ENCODE peak calls at places on chromosomes 7 and 10, in seven cellular contexts. One of them, this sample, is unnamed.

GRCh38 chr7:77887567-77887966 is 89.0 kb downstream of the PHTF2 start:
- DNase-seq in right lobe of liver: no peak
- DNase-seq in left ventricle myocardium inferior: no peak
- DNase-seq in body of pancreas: no peak
- DNase-seq in CD8-positive, alpha-beta T cell: no peak
- DNase-seq in AG04450: no peak
- DNase-seq in GM23248: peak; percentile 94
- DNase-seq in this sample: no peak

GRCh38 chr10:93813507-93814465 is 56.0 kb downstream of the LGI1 start:
- DNase-seq in right lobe of liver: peak; percentile 67
- DNase-seq in left ventricle myocardium inferior: peak; percentile 41
- DNase-seq in body of pancreas: peak; percentile 73
- DNase-seq in CD8-positive, alpha-beta T cell: no peak
- DNase-seq in AG04450: no peak
- DNase-seq in GM23248: peak; percentile 68
- DNase-seq in this sample: no peak

GRCh38 chr10:95601116-95601719 is 40.0 kb upstream of the SORBS1 start:
- DNase-seq in right lobe of liver: peak; percentile 66
- DNase-seq in left ventricle myocardium inferior: peak; percentile 71
- DNase-seq in body of pancreas: peak; percentile 89
- DNase-seq in CD8-positive, alpha-beta T cell: peak; percentile 22
- DNase-seq in AG04450: peak; percentile 70
- DNase-seq in GM23248: peak; percentile 91
- DNase-seq in this sample: peak; percentile 93

GRCh38 chr7:40133561-40134427 is 628 bp downstream of the MPLKIP start:
- DNase-seq in right lobe of liver: no peak
- DNase-seq in left ventricle myocardium inferior: no peak
- DNase-seq in body of pancreas: peak; percentile 11
- DNase-seq in CD8-positive, alpha-beta T cell: no peak
- DNase-seq in AG04450: no peak
- DNase-seq in GM23248: peak; percentile 57
- DNase-seq in this sample: no peak

GRCh38 chr10:3265081-3265480 is 92.5 kb upstream of the PITRM1 start:
- DNase-seq in right lobe of liver: no peak
- DNase-seq in left ventricle myocardium inferior: no peak
- DNase-seq in body of pancreas: no peak
- DNase-seq in CD8-positive, alpha-beta T cell: no peak
- DNase-seq in AG04450: no peak
- DNase-seq in GM23248: no peak
- DNase-seq in this sample: no peak

GRCh38 chr7:8325067-8325466 is 63.1 kb upstream of the ICA1 start:
- DNase-seq in right lobe of liver: no peak
- DNase-seq in left ventricle myocardium inferior: no peak
- DNase-seq in body of pancreas: no peak
- DNase-seq in CD8-positive, alpha-beta T cell: no peak
- DNase-seq in AG04450: no peak
- DNase-seq in GM23248: no peak
- DNase-seq in this sample: no peak

GRCh38 chr7:131312838-131313237 is 14.8 kb upstream of the MKLN1 start:
- DNase-seq in right lobe of liver: no peak
- DNase-seq in left ventricle myocardium inferior: no peak
- DNase-seq in body of pancreas: no peak
- DNase-seq in CD8-positive, alpha-beta T cell: no peak
- DNase-seq in AG04450: no peak
- DNase-seq in GM23248: no peak
- DNase-seq in this sample: no peak

GRCh38 chr7:82677493-82677892 is 233.9 kb upstream of the CACNA2D1 start:
- DNase-seq in right lobe of liver: no peak
- DNase-seq in left ventricle myocardium inferior: no peak
- DNase-seq in body of pancreas: no peak
- DNase-seq in CD8-positive, alpha-beta T cell: peak; percentile 70
- DNase-seq in AG04450: no peak
- DNase-seq in GM23248: peak; percentile 36
- DNase-seq in this sample: no peak

GRCh38 chr7:30472771-30473392 is 5.7 kb downstream of the NOD1 start:
- DNase-seq in right lobe of liver: no peak
- DNase-seq in left ventricle myocardium inferior: no peak
- DNase-seq in body of pancreas: no peak
- DNase-seq in CD8-positive, alpha-beta T cell: no peak
- DNase-seq in AG04450: no peak
- DNase-seq in GM23248: peak; percentile 88
- DNase-seq in this sample: no peak

GRCh38 chr10:124325998-124326636 is 92.6 kb downstream of the OAT start:
- DNase-seq in right lobe of liver: no peak
- DNase-seq in left ventricle myocardium inferior: no peak
- DNase-seq in body of pancreas: no peak
- DNase-seq in CD8-positive, alpha-beta T cell: no peak
- DNase-seq in AG04450: no peak
- DNase-seq in GM23248: no peak
- DNase-seq in this sample: no peak

GRCh38 chr7:27139335-27140107 is 4.0 kb downstream of the HOXA5 start:
- DNase-seq in right lobe of liver: no peak
- DNase-seq in left ventricle myocardium inferior: no peak
- DNase-seq in body of pancreas: no peak
- DNase-seq in CD8-positive, alpha-beta T cell: no peak
- DNase-seq in AG04450: no peak
- DNase-seq in GM23248: no peak
- DNase-seq in this sample: no peak

GRCh38 chr7:150939052-150939810 is 38.9 kb downstream of the KCNH2 start:
- DNase-seq in right lobe of liver: no peak
- DNase-seq in left ventricle myocardium inferior: no peak
- DNase-seq in body of pancreas: no peak
- DNase-seq in CD8-positive, alpha-beta T cell: no peak
- DNase-seq in AG04450: no peak
- DNase-seq in GM23248: no peak
- DNase-seq in this sample: no peak

GRCh38 chr7:93566876-93567275 is 7.6 kb downstream of the CALCR start:
- DNase-seq in right lobe of liver: no peak
- DNase-seq in left ventricle myocardium inferior: no peak
- DNase-seq in body of pancreas: no peak
- DNase-seq in CD8-positive, alpha-beta T cell: no peak
- DNase-seq in AG04450: no peak
- DNase-seq in GM23248: peak; percentile 48
- DNase-seq in this sample: no peak

GRCh38 chr7:106068538-106068961 is 43.6 kb downstream of the SYPL1 start:
- DNase-seq in right lobe of liver: no peak
- DNase-seq in left ventricle myocardium inferior: no peak
- DNase-seq in body of pancreas: no peak
- DNase-seq in CD8-positive, alpha-beta T cell: no peak
- DNase-seq in AG04450: no peak
- DNase-seq in GM23248: peak; percentile 67
- DNase-seq in this sample: no peak

GRCh38 chr10:94129393-94130130 is 135.8 kb downstream of the PLCE1 start:
- DNase-seq in right lobe of liver: no peak
- DNase-seq in left ventricle myocardium inferior: no peak
- DNase-seq in body of pancreas: no peak
- DNase-seq in CD8-positive, alpha-beta T cell: no peak
- DNase-seq in AG04450: peak; percentile 45
- DNase-seq in GM23248: peak; percentile 91
- DNase-seq in this sample: no peak

GRCh38 chr7:30240401-30240800 is 44.0 kb upstream of the ZNRF2 start:
- DNase-seq in right lobe of liver: no peak
- DNase-seq in left ventricle myocardium inferior: no peak
- DNase-seq in body of pancreas: no peak
- DNase-seq in CD8-positive, alpha-beta T cell: no peak
- DNase-seq in AG04450: no peak
- DNase-seq in GM23248: no peak
- DNase-seq in this sample: no peak

GRCh38 chr10:26274391-26274790 is 57.8 kb downstream of the GAD2 start:
- DNase-seq in right lobe of liver: no peak
- DNase-seq in left ventricle myocardium inferior: peak; percentile 31
- DNase-seq in body of pancreas: peak; percentile 36
- DNase-seq in CD8-positive, alpha-beta T cell: no peak
- DNase-seq in AG04450: no peak
- DNase-seq in GM23248: no peak
- DNase-seq in this sample: no peak

GRCh38 chr10:7075110-7075509 is 335.7 kb downstream of the SFMBT2 start:
- DNase-seq in right lobe of liver: no peak
- DNase-seq in left ventricle myocardium inferior: no peak
- DNase-seq in body of pancreas: no peak
- DNase-seq in CD8-positive, alpha-beta T cell: no peak
- DNase-seq in AG04450: no peak
- DNase-seq in GM23248: no peak
- DNase-seq in this sample: no peak

GRCh38 chr10:71705582-71705981 is 14.0 kb downstream of the C10orf105 start:
- DNase-seq in right lobe of liver: no peak
- DNase-seq in left ventricle myocardium inferior: no peak
- DNase-seq in body of pancreas: no peak
- DNase-seq in CD8-positive, alpha-beta T cell: no peak
- DNase-seq in AG04450: no peak
- DNase-seq in GM23248: peak; percentile 8
- DNase-seq in this sample: no peak

GRCh38 chr7:3149231-3149960 is 105.7 kb upstream of the CARD11 start:
- DNase-seq in right lobe of liver: no peak
- DNase-seq in left ventricle myocardium inferior: no peak
- DNase-seq in body of pancreas: no peak
- DNase-seq in CD8-positive, alpha-beta T cell: no peak
- DNase-seq in AG04450: no peak
- DNase-seq in GM23248: no peak
- DNase-seq in this sample: no peak

GRCh38 chr10:126500185-126500584 is 111.9 kb upstream of the ADAM12 start:
- DNase-seq in right lobe of liver: no peak
- DNase-seq in left ventricle myocardium inferior: no peak
- DNase-seq in body of pancreas: no peak
- DNase-seq in CD8-positive, alpha-beta T cell: no peak
- DNase-seq in AG04450: no peak
- DNase-seq in GM23248: no peak
- DNase-seq in this sample: no peak

GRCh38 chr10:126497672-126498071 is 109.4 kb upstream of the ADAM12 start:
- DNase-seq in right lobe of liver: no peak
- DNase-seq in left ventricle myocardium inferior: no peak
- DNase-seq in body of pancreas: no peak
- DNase-seq in CD8-positive, alpha-beta T cell: no peak
- DNase-seq in AG04450: no peak
- DNase-seq in GM23248: no peak
- DNase-seq in this sample: no peak

GRCh38 chr10:126500866-126501265 is 112.6 kb upstream of the ADAM12 start:
- DNase-seq in right lobe of liver: no peak
- DNase-seq in left ventricle myocardium inferior: no peak
- DNase-seq in body of pancreas: no peak
- DNase-seq in CD8-positive, alpha-beta T cell: no peak
- DNase-seq in AG04450: peak; percentile 27
- DNase-seq in GM23248: peak; percentile 61
- DNase-seq in this sample: no peak

GRCh38 chr10:126501828-126502227 is 113.6 kb upstream of the ADAM12 start:
- DNase-seq in right lobe of liver: no peak
- DNase-seq in left ventricle myocardium inferior: no peak
- DNase-seq in body of pancreas: no peak
- DNase-seq in CD8-positive, alpha-beta T cell: no peak
- DNase-seq in AG04450: no peak
- DNase-seq in GM23248: no peak
- DNase-seq in this sample: no peak

GRCh38 chr10:126499744-126500143 is 111.5 kb upstream of the ADAM12 start:
- DNase-seq in right lobe of liver: no peak
- DNase-seq in left ventricle myocardium inferior: no peak
- DNase-seq in body of pancreas: no peak
- DNase-seq in CD8-positive, alpha-beta T cell: no peak
- DNase-seq in AG04450: no peak
- DNase-seq in GM23248: no peak
- DNase-seq in this sample: no peak
- H3K4me3 ChIP-seq in right lobe of liver: no peak overlapping the region
- H3K4me3 ChIP-seq in left ventricle myocardium inferior: no peak overlapping the region
- H3K4me3 ChIP-seq in body of pancreas: no peak overlapping the region
- H3K4me3 ChIP-seq in CD8-positive, alpha-beta T cell: no peak overlapping the region
- H3K4me3 ChIP-seq in AG04450: no peak overlapping the region
- H3K4me3 ChIP-seq in GM23248: no peak overlapping the region
- H3K4me3 ChIP-seq in this sample: no peak overlapping the region

GRCh38 chr7:158077441-158077840 is 510.2 kb downstream of the PTPRN2 start:
- DNase-seq in right lobe of liver: no peak
- DNase-seq in left ventricle myocardium inferior: no peak
- DNase-seq in body of pancreas: no peak
- DNase-seq in CD8-positive, alpha-beta T cell: no peak
- DNase-seq in AG04450: no peak
- DNase-seq in GM23248: no peak
- DNase-seq in this sample: no peak
- H3K9me3 ChIP-seq in right lobe of liver: no peaks in the 10 kb centered on the region
- H3K9me3 ChIP-seq in left ventricle myocardium inferior: no peaks in the 10 kb centered on the region
- H3K9me3 ChIP-seq in body of pancreas: no peaks in the 10 kb centered on the region
- H3K9me3 ChIP-seq in CD8-positive, alpha-beta T cell: no peaks in the 10 kb centered on the region
- H3K9me3 ChIP-seq in AG04450: peaks cover 87% of the 10 kb centered on the region
- H3K9me3 ChIP-seq in GM23248: no peaks in the 10 kb centered on the region
- H3K9me3 ChIP-seq in this sample: peaks cover 31% of the 10 kb centered on the region

GRCh38 chr10:58918887-58919286 is 257.6 kb upstream of the PHYHIPL start:
- DNase-seq in right lobe of liver: no peak
- DNase-seq in left ventricle myocardium inferior: no peak
- DNase-seq in body of pancreas: no peak
- DNase-seq in CD8-positive, alpha-beta T cell: no peak
- DNase-seq in AG04450: no peak
- DNase-seq in GM23248: no peak
- DNase-seq in this sample: no peak

GRCh38 chr10:58919927-58920654 is 256.4 kb upstream of the PHYHIPL start:
- DNase-seq in right lobe of liver: no peak
- DNase-seq in left ventricle myocardium inferior: no peak
- DNase-seq in body of pancreas: no peak
- DNase-seq in CD8-positive, alpha-beta T cell: no peak
- DNase-seq in AG04450: peak; percentile 7
- DNase-seq in GM23248: peak; percentile 94
- DNase-seq in this sample: no peak

GRCh38 chr10:58920655-58921003 is 255.8 kb upstream of the PHYHIPL start:
- DNase-seq in right lobe of liver: no peak
- DNase-seq in left ventricle myocardium inferior: no peak
- DNase-seq in body of pancreas: no peak
- DNase-seq in CD8-positive, alpha-beta T cell: no peak
- DNase-seq in AG04450: no peak
- DNase-seq in GM23248: no peak
- DNase-seq in this sample: no peak

GRCh38 chr10:58925381-58925780 is 251.1 kb upstream of the PHYHIPL start:
- DNase-seq in right lobe of liver: no peak
- DNase-seq in left ventricle myocardium inferior: no peak
- DNase-seq in body of pancreas: no peak
- DNase-seq in CD8-positive, alpha-beta T cell: no peak
- DNase-seq in AG04450: no peak
- DNase-seq in GM23248: no peak
- DNase-seq in this sample: no peak

DNA sequence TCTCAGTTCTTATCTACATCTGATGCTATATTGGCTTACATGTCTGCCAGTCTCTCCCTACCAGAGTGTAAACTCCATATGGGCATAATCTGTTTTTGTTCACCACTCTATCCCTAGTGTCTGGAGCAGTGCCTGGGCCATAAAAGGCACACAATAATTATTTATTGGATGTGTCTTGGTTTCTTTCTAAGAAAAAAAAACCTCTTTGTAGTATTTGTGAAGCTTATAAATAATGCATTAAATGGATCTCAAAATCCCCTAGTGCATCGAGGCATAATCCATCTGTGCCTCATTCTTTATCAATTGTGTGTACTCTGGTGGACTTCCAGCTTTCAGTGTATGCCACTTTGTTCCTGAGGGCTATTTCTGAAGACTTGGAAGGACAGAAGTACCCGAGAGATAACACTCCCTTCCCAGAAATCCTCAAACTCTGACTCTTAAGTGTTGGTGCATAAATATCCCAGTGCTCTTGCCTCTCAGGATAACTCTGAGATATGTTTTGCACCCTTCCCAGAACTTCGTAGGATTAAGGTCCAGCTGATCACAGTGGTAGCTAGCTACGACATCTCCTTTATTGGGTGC is 255.0 kb upstream of the PHYHIPL start:
- DNase-seq in right lobe of liver: no peak
- DNase-seq in left ventricle myocardium inferior: no peak
- DNase-seq in body of pancreas: no peak
- DNase-seq in CD8-positive, alpha-beta T cell: no peak
- DNase-seq in AG04450: no peak
- DNase-seq in GM23248: no peak
- DNase-seq in this sample: no peak
- H3K4me3 ChIP-seq in right lobe of liver: no peak overlapping the region
- H3K4me3 ChIP-seq in left ventricle myocardium inferior: no peak overlapping the region
- H3K4me3 ChIP-seq in body of pancreas: no peak overlapping the region
- H3K4me3 ChIP-seq in CD8-positive, alpha-beta T cell: no peak overlapping the region
- H3K4me3 ChIP-seq in AG04450: no peak overlapping the region
- H3K4me3 ChIP-seq in GM23248: peak overlapping the region; percentile 21
- H3K4me3 ChIP-seq in this sample: no peak overlapping the region

GRCh38 chr7:148515237-148515636 is 75.3 kb upstream of the C7orf33 start:
- DNase-seq in right lobe of liver: no peak
- DNase-seq in left ventricle myocardium inferior: no peak
- DNase-seq in body of pancreas: no peak
- DNase-seq in CD8-positive, alpha-beta T cell: no peak
- DNase-seq in AG04450: no peak
- DNase-seq in GM23248: no peak
- DNase-seq in this sample: no peak
- H3K9me3 ChIP-seq in right lobe of liver: no peaks in the 10 kb centered on the region
- H3K9me3 ChIP-seq in left ventricle myocardium inferior: no peaks in the 10 kb centered on the region
- H3K9me3 ChIP-seq in body of pancreas: no peaks in the 10 kb centered on the region
- H3K9me3 ChIP-seq in CD8-positive, alpha-beta T cell: no peaks in the 10 kb centered on the region
- H3K9me3 ChIP-seq in AG04450: no peaks in the 10 kb centered on the region
- H3K9me3 ChIP-seq in GM23248: no peaks in the 10 kb centered on the region
- H3K9me3 ChIP-seq in this sample: no peaks in the 10 kb centered on the region

This sample was measured in iPS DF 6.9.